ENCODE peak calls at places on chromosomes 11 and 22, in four cellular contexts. W, G, H and X are unnamed samples.

GRCh38 chr11:117096140-117096972 is 1.9 kb downstream of the SIK3 start:
- DNase-seq in W (no peak), H (no peak), G (no peak), X (peak; percentile 90)

GRCh38 chr11:112652786-112653390 is 308.3 kb upstream of the NCAM1 start:
- DNase-seq in H (no peak), W (no peak), G (no peak), X (no peak)

GRCh38 chr11:19374189-19374588 is 133.4 kb upstream of the E2F8 start:
- DNase-seq in H (no peak), G (no peak), W (peak; percentile 90), X (no peak)

GRCh38 chr22:27975381-27976013 is 56.4 kb upstream of the PITPNB start:
- DNase-seq in G (no peak), W (no peak), H (no peak), X (no peak)

GRCh38 chr11:96393753-96394348 is 4.0 kb downstream of the JRKL start:
- DNase-seq in W (peak; percentile 35), G (no peak), H (no peak), X (peak; percentile 45)

GRCh38 chr11:18203723-18204122 is 31.1 kb downstream of the MRGPRX4 start:
- DNase-seq in H (no peak), G (no peak), W (peak; percentile 18), X (no peak)

GRCh38 chr11:125262194-125262824 is 97.8 kb downstream of the PKNOX2 start:
- DNase-seq in H (no peak), W (no peak), G (peak; percentile 57), X (no peak)

GRCh38 chr22:44684506-44685383 is 17.3 kb upstream of the PRR5 start:
- DNase-seq in G (peak; percentile 73), H (peak; percentile 75), W (peak; percentile 90), X (peak; percentile 93)

GRCh38 chr22:22616636-22617035 is 27.8 kb upstream of the GGTLC2 start:
- DNase-seq in H (no peak), W (no peak), G (no peak), X (no peak)

GRCh38 chr11:103338621-103339484 is 229.6 kb downstream of the DYNC2H1 start:
- DNase-seq in G (no peak), H (no peak), W (peak; percentile 67), X (peak; percentile 69)

GRCh38 chr11:2990617-2991476 is 1.3 kb downstream of the NAP1L4 start:
- DNase-seq in W (no peak), H (no peak), G (no peak), X (peak; percentile 56)

GRCh38 chr11:91761406-91762027 is 463.1 kb upstream of the FAT3 start:
- DNase-seq in G (no peak), W (no peak), H (no peak), X (no peak)

GRCh38 chr11:62457474-62457873 is 38.6 kb downstream of the SCGB1A1 start:
- DNase-seq in H (no peak), G (no peak), W (no peak), X (no peak)

GRCh38 chr22:38957046-38957770 is at the start of gene APOBEC3A:
- DNase-seq in W (no peak), G (no peak), H (no peak), X (no peak)

GRCh38 chr11:134275534-134276395 is at the start of gene GLB1L3:
- DNase-seq in G (no peak), W (no peak), H (no peak), X (peak; percentile 60)

GRCh38 chr11:113311536-113311935 is 2.8 kb upstream of the TTC12 start:
- DNase-seq in H (no peak), W (peak; percentile 4), G (no peak), X (no peak)

GRCh38 chr22:48473202-48473601 is 1354.5 kb downstream of the BRD1 start:
- DNase-seq in G (no peak), W (no peak), H (no peak), X (no peak)

GRCh38 chr22:28581020-28581419 is 98.6 kb downstream of the TTC28 start:
- DNase-seq in G (no peak), W (no peak), H (no peak), X (no peak)

GRCh38 chr22:25746012-25746373 is 4.0 kb downstream of the MYO18B start:
- DNase-seq in G (no peak), W (no peak), H (no peak), X (no peak)

GRCh38 chr11:121672630-121673487 is 220.1 kb upstream of the SORL1-AS1 start:
- DNase-seq in G (no peak), W (no peak), H (peak; percentile 17), X (no peak)

GRCh38 chr11:35218956-35219355 is 80.0 kb downstream of the CD44 start:
- DNase-seq in H (no peak), G (no peak), W (peak; percentile 37), X (no peak)

GRCh38 chr11:2802389-2803185 is 83.0 kb downstream of the CDKN1C start:
- DNase-seq in W (no peak), H (peak; percentile 5), G (peak; percentile 17), X (no peak)

GRCh38 chr11:45100338-45100737 is 46.1 kb upstream of the PRDM11 start:
- DNase-seq in G (no peak), W (no peak), H (no peak), X (no peak)

GRCh38 chr22:47777426-47777825 is 1015.0 kb downstream of the TBC1D22A start:
- DNase-seq in G (no peak), W (no peak), H (no peak), X (no peak)

GRCh38 chr11:47572715-47573255 is 6.0 kb downstream of the KBTBD4 start:
- DNase-seq in W (no peak), H (no peak), G (no peak), X (no peak)

GRCh38 chr22:50526849-50527801 is 1.7 kb upstream of the SCO2 start:
- DNase-seq in W (no peak), G (peak; percentile 51), H (peak; percentile 67), X (peak; percentile 62)
- H3K27me3 ChIP-seq in W (no peaks in the 10 kb centered on the region), G (peaks cover 6% of the 10 kb centered on the region), H (peaks cover 23% of the 10 kb centered on the region), X (no peaks in the 10 kb centered on the region)

GRCh38 chr11:68012044-68012842 is 2.1 kb downstream of the ALDH3B1 start:
- DNase-seq in W (no peak), G (peak; percentile 28), H (peak; percentile 14), X (no peak)

GRCh38 chr11:68012843-68013610 is 2.9 kb downstream of the ALDH3B1 start:
- DNase-seq in G (no peak), H (no peak), W (peak; percentile 94), X (peak; percentile 69)

GRCh38 chr11:68010058-68011041 is at the start of gene ALDH3B1:
- DNase-seq in W (peak; percentile 71), G (peak; percentile 74), H (peak; percentile 90), X (peak; percentile 94)

GRCh38 chr11:68009391-68010000 is 631 bp upstream of the ALDH3B1 start:
- DNase-seq in W (peak; percentile 43), G (no peak), H (no peak), X (peak; percentile 72)

DNA sequence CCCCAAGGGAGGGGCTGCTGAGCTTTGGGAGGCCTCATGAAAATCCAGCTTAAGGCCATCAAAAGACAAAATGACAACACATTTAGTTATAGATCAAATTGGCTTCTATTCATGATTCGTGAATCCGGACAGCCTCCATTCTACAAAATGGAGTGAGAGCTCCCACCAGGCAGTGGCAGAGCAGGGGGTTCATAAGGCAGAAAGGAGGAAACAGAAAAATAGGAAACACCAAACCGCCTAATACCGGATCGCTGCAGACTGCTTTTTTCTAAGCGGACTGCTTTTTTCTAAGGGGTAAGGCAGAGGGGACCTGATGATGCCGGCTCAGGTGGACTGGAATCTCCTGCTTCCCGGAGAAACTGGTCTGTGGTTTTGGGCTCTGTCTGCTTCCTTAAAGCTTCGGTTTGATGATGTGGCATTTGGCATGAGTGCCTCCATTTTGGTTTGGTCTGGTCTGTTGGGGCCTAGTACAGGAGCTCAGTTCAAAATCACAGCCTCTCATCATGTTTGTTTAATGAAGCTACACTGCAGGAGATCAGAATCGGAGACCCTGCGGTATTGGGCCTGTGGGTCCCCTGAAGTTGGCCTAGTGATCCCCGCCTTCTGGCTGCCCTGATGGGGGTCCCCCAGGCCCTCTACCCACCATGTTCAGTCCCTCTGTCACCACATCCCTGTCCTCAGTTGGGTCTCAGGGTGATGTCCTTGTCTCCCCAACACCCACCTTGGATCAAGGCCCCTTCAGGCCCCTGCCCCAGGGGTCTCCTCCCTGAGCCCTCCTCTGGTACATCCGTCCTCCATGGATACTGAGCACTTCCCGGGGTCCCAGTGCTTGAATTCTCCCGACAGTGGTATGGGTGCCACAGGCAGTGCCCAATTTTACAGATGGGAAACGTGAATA is 1.2 kb downstream of the ALDH3B1 start:
- DNase-seq in W (no peak), H (peak; percentile 3), G (peak; percentile 19), X (no peak)
- H3K4me3 ChIP-seq in W (peak overlapping the region; percentile 52), H (peak overlapping the region; percentile 48), G (no peak overlapping the region), X (no peak overlapping the region)

GRCh38 chr11:93517611-93518010 is 25.6 kb downstream of the SMCO4 start:
- DNase-seq in H (no peak), G (no peak), W (no peak), X (no peak)
- TF ChIP-seq CTCF in H (no peak), G (no peak), W (no peak), X (no peak)

GRCh38 chr22:41914611-41915034 is 251 bp downstream of the SHISA8 start:
- DNase-seq in H (no peak), W (no peak), G (no peak), X (no peak)

GRCh38 chr22:41913842-41914534 is 886 bp downstream of the SHISA8 start:
- DNase-seq in H (no peak), W (no peak), G (no peak), X (no peak)

GRCh38 chr22:41912338-41913039 is 2.4 kb downstream of the SHISA8 start:
- DNase-seq in G (no peak), H (no peak), W (no peak), X (peak; percentile 27)

GRCh38 chr22:41911292-41911611 is 3.6 kb downstream of the SHISA8 start:
- DNase-seq in H (no peak), G (no peak), W (no peak), X (no peak)

DNA sequence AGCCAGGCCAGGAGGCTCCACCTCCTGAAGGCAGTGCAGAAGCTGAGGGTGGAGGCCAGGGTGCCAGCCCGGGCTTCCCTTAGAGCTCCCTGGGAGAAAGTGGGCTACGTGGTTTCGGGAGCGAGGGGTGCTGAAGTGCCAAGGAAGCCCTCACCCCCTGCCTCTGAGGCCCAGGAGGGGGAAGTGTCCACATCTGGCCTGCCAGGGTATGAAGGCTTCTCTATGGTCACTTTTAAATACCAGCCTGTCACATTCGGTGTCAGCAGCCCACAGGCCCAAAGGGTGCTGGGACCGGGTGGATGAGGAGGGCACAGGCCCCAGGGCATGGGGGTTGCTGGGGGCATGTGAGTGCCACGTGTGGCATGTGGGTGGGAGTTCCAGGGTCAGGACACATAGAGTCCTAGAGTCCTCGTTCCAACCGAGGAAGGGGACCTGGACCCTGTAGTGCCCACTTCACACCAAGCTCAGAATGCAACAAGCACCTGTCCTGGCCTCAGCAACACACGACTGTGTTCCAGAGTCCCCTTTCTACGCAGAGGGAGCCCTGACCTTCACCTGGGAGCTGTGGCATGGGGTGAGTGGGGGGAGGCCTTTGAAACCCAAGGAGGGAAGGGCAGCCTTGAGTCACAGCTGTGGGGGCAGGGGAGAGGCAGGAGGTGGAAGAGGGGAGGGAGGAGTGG is 1.7 kb downstream of the SHISA8 start:
- DNase-seq in H (no peak), G (no peak), W (no peak), X (no peak)
- H3K27me3 ChIP-seq in H (peaks cover 86% of the 10 kb centered on the region), G (peaks cover 6% of the 10 kb centered on the region), W (peaks cover 69% of the 10 kb centered on the region), X (no peaks in the 10 kb centered on the region)

DNA sequence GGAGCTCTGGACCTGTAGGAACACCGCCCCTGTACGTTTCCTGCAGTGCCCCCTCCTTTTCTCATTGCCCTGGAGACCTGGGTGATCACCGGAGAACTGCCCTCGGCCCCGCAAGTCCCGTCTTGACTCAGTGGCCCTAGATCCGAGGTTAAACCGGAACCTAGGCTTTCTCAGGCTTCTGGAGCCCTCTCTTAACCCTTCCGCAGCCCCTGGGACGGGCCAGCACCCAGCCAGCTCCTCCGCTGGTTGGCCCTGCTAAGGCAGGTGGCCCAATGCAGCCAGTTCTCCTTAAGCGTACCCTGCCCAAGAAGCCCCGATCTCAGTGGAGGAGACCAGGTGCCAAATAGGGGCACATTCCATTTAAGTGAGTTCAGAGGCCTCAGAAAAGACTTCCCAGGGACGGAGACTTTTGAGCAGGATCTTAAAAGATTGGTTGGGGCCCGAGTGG is 771 bp downstream of the NLRX1 start:
- DNase-seq in H (peak; percentile 36), G (no peak), W (no peak), X (no peak)
- H3K4me3 ChIP-seq in H (peak overlapping the region; percentile 100), G (peak overlapping the region; percentile 67), W (peak overlapping the region; percentile 61), X (peak overlapping the region; percentile 51)